ENCODE peak calls at places on chromosome 9, in four cellular contexts. G, E, F and N are unnamed samples. For H3K4me1, the result is how much of the 10 kb centered on the place peaks cover.

GRCh38 chr9:92176068-92176799 is 61.0 kb upstream of the SPTLC1 start:
- DNase-seq in G (no peak), F (no peak), E (no peak), N (no peak)

GRCh38 chr9:13707635-13708410 is 428.3 kb upstream of the MPDZ start:
- DNase-seq in F (no peak), E (peak), G (no peak), N (peak)

GRCh38 chr9:114487607-114488300 is 17.5 kb downstream of the WHRN start:
- DNase-seq in F (no peak), G (peak), E (peak), N (peak)

GRCh38 chr9:2559212-2560152 is 62.1 kb upstream of the VLDLR start:
- DNase-seq in E (peak), F (no peak), G (peak), N (peak)

GRCh38 chr9:109974143-109974917 is 194.3 kb downstream of the PALM2AKAP2 start:
- DNase-seq in G (no peak), E (no peak), F (no peak), N (no peak)

GRCh38 chr9:97906236-97906831 is 16.0 kb downstream of the TRMO start:
- DNase-seq in G (no peak), E (no peak), F (peak), N (no peak)

GRCh38 chr9:2180704-2181103 is 165.6 kb downstream of the SMARCA2 start:
- DNase-seq in E (peak), F (no peak), G (no peak), N (no peak)

GRCh38 chr9:104177003-104177611 is 83.0 kb downstream of the SMC2 start:
- DNase-seq in E (no peak), G (no peak), F (no peak), N (no peak)

GRCh38 chr9:121551985-121552753 is 52.5 kb upstream of the GGTA1 start:
- DNase-seq in F (no peak), G (no peak), E (no peak), N (no peak)

GRCh38 chr9:128946945-128947422 is 419 bp downstream of the DOLK start:
- DNase-seq in F (no peak), G (no peak), E (peak), N (no peak)

GRCh38 chr9:114889802-114890224 is 40.6 kb downstream of the TNFSF8 start:
- DNase-seq in E (no peak), G (peak), F (peak), N (no peak)

GRCh38 chr9:96067004-96067403 is 191.5 kb downstream of the ERCC6L2 start:
- DNase-seq in E (no peak), G (no peak), F (no peak), N (no peak)

GRCh38 chr9:36064448-36065037 is 27.8 kb downstream of the RECK start:
- DNase-seq in F (no peak), E (peak), G (no peak), N (no peak)

GRCh38 chr9:109037946-109038345 is 24.6 kb upstream of the CTNNAL1 start:
- DNase-seq in E (no peak), G (no peak), F (no peak), N (no peak)

GRCh38 chr9:133793471-133793870 is 55.3 kb upstream of the SARDH start:
- DNase-seq in G (no peak), F (no peak), E (no peak), N (no peak)

GRCh38 chr9:25648116-25648515 is 30.1 kb downstream of the TUSC1 start:
- DNase-seq in E (no peak), G (no peak), F (no peak), N (no peak)

GRCh38 chr9:93136693-93137092 is 2.6 kb upstream of the NINJ1 start:
- DNase-seq in E (no peak), F (no peak), G (no peak), N (no peak)

GRCh38 chr9:33106827-33107621 is 30.6 kb upstream of the SMU1 start:
- DNase-seq in E (peak), G (peak), F (no peak), N (no peak)

GRCh38 chr9:80082213-80082612 is 510.4 kb downstream of the TLE4 start:
- DNase-seq in F (no peak), G (no peak), E (no peak), N (no peak)

GRCh38 chr9:70563437-70564204 is 149.2 kb upstream of the KLF9 start:
- DNase-seq in G (no peak), E (peak), F (no peak), N (no peak)

GRCh38 chr9:31390352-31391025 is 994.0 kb upstream of the ACO1 start:
- DNase-seq in F (no peak), G (no peak), E (no peak), N (no peak)

GRCh38 chr9:133118179-133118520 is 2.9 kb downstream of the RALGDS start:
- DNase-seq in G (no peak), E (no peak), F (no peak), N (no peak)

GRCh38 chr9:134390537-134390936 is 64.3 kb downstream of the RXRA start:
- DNase-seq in F (no peak), G (no peak), E (no peak), N (no peak)

GRCh38 chr9:37390759-37391158 is 31.7 kb upstream of the GRHPR start:
- DNase-seq in G (peak), F (no peak), E (no peak), N (no peak)

GRCh38 chr9:2271426-2271825 is 256.3 kb downstream of the SMARCA2 start:
- DNase-seq in F (no peak), G (no peak), E (no peak), N (no peak)

GRCh38 chr9:2459756-2460155 is 161.8 kb upstream of the VLDLR start:
- DNase-seq in E (no peak), F (no peak), G (no peak), N (no peak)

GRCh38 chr9:132896264-132896663 is 17.6 kb downstream of the SPACA9 start:
- DNase-seq in E (no peak), G (no peak), F (no peak), N (no peak)

GRCh38 chr9:109775516-109775915 is 4.5 kb upstream of the PALM2AKAP2 start:
- DNase-seq in F (no peak), E (peak), G (no peak), N (no peak)

GRCh38 chr9:74948897-74949296 is 3.8 kb downstream of the C9orf40 start:
- DNase-seq in F (no peak), G (no peak), E (no peak), N (no peak)

GRCh38 chr9:28999806-29000205 is 1426.5 kb upstream of the C9orf72 start:
- DNase-seq in G (no peak), F (no peak), E (no peak), N (no peak)

GRCh38 chr9:99092643-99093491 is 12.0 kb upstream of the TGFBR1 start:
- DNase-seq in G (no peak), F (no peak), E (no peak), N (no peak)

GRCh38 chr9:88767504-88767790 is 223.8 kb upstream of the S1PR3 start:
- DNase-seq in F (no peak), E (peak), G (no peak), N (no peak)

GRCh38 chr9:136658849-136659535 is 3.7 kb upstream of the EGFL7 start:
- DNase-seq in G (no peak), E (no peak), F (peak), N (no peak)

GRCh38 chr9:136656339-136656738 is 6.4 kb upstream of the EGFL7 start:
- DNase-seq in G (no peak), E (no peak), F (no peak), N (no peak)

GRCh38 chr9:136656795-136657611 is 5.7 kb upstream of the EGFL7 start:
- DNase-seq in F (peak), E (no peak), G (no peak), N (no peak)

GRCh38 chr9:136659861-136660784 is 2.6 kb upstream of the EGFL7 start:
- DNase-seq in E (no peak), G (no peak), F (peak), N (no peak)

DNA sequence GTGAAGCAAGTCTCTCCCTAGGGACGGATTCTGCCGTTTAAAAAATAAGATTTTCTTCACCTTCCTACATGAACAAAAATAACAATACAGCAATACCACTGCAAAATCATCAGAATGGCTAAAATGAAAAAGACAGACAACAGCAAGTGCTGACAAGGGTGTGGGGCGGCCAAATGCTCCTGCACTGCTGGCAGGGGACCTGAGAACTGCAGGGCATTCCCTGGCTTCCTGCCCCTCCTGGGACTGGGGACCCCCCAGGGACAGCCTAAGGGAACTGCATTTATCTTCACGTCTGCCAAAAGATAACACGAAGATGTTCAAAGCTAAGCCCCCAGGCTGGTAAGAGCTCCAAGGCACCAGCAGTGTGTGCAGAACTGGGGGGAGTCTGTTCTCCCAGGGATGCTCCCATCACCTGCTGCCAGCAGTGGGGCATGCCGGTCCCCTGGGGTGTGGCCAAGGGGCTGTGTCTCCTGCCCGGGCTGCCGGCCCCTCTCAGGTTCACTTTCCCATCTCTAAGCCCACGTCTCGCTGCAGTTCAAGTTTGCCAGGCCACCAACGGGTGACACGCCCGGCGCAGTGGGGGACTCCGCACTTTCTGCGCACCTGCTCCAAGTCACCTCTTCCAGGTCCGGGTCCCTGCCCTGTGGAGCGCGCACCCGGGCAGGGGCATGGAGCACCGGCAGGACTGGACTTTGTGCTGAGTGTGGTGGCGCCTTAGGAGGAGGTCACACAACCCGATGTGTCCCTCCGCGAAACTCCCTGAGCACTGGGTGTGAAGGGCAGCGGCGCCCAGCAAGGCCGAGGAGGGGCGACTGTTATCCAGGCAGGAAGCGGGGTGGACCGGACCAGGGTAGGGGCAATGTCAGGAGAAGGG is 4.5 kb upstream of the EGFL7 start:
- DNase-seq in E (no peak), G (no peak), F (peak), N (no peak)
- H3K4me3 ChIP-seq in E (no peak), G (no peak), F (peak), N (no peak)

GRCh38 chr9:116951588-116952433 is 264.7 kb downstream of the TRIM32 start:
- DNase-seq in E (peak), G (no peak), F (no peak), N (peak)

GRCh38 chr9:116953271-116953670 is 266.2 kb downstream of the TRIM32 start:
- DNase-seq in G (no peak), E (no peak), F (no peak), N (no peak)

GRCh38 chr9:116952434-116952805 is 265.3 kb downstream of the TRIM32 start:
- DNase-seq in E (no peak), F (no peak), G (peak), N (no peak)
- H3K27ac ChIP-seq in E (peak), F (no peak), G (no peak), N (peak)

DNA sequence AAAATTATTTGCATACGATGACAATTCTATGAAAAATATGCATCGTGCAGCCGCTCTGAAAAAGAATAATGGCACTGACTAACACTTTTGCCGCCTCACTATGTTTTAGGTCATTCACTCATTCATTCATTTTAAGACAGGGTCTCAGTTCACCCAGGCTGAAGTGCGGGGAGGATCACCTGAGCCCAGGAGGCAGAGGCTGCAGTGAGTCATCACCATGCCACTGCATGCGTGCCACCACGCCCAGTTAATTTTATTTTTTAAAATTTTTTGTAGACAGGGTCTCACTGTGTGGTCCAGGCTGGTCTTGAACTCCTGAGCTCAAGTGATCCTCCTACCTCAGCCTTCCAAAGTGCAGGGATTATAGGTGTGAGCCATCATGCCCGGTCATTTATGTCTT is 37.0 kb downstream of the RAPGEF1 start:
- DNase-seq in E (no peak), F (no peak), G (peak), N (no peak)
- H3K4me1 ChIP-seq in E (under half), F (half or more), G (under half), N (under half)

GRCh38 chr9:112489039-112489546 is 2.5 kb downstream of the KIAA1958 start:
- DNase-seq in F (no peak), E (no peak), G (no peak), N (no peak)
- H3K4me3 ChIP-seq in F (no peak), E (no peak), G (no peak), N (no peak)

GRCh38 chr9:130237763-130238524 is 27.6 kb upstream of the HMCN2 start:
- DNase-seq in E (no peak), G (no peak), F (peak), N (no peak)

GRCh38 chr9:130237071-130237470 is 28.5 kb upstream of the HMCN2 start:
- DNase-seq in E (no peak), F (no peak), G (no peak), N (peak)

GRCh38 chr9:130235558-130236435 is 29.8 kb upstream of the HMCN2 start:
- DNase-seq in E (peak), G (peak), F (peak), N (peak)

GRCh38 chr9:130234340-130235260 is 31.0 kb upstream of the HMCN2 start:
- DNase-seq in E (peak), G (no peak), F (no peak), N (no peak)

DNA sequence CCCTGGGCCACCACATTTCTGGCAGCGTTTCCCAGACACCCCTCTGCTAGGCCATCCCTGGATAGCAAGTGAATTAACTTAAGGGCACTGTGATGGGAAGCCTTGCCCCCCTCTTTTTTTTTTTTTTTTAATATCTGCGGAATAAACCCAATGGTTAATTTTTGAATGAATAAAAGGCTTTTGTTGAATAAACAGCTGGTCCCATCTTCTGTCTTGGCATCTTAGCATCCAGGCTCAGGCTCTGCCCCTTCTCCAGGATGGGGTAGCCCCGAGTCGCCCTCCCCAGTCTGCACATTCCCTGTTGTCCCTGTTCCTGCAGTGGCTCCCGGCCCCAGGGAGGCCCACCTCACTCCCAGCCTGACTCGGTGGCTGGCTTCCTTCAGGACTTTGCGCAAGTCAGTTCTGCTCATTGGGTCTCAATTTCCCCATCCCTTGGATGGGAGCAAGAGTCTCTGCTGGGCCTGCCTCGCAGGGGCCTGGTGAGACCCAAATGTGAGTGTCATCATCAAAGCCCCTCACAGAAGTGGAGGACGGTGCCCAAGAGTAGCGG is 29.0 kb upstream of the HMCN2 start:
- DNase-seq in F (no peak), G (no peak), E (no peak), N (no peak)
- H3K27ac ChIP-seq in F (no peak), G (no peak), E (no peak), N (peak)

GRCh38 chr9:137220317-137221094 is 1.5 kb downstream of the RNF208 start:
- DNase-seq in F (no peak), E (no peak), G (no peak), N (no peak)
- H3K4me1 ChIP-seq in F (under half), E (under half), G (under half), N (under half)

DNA sequence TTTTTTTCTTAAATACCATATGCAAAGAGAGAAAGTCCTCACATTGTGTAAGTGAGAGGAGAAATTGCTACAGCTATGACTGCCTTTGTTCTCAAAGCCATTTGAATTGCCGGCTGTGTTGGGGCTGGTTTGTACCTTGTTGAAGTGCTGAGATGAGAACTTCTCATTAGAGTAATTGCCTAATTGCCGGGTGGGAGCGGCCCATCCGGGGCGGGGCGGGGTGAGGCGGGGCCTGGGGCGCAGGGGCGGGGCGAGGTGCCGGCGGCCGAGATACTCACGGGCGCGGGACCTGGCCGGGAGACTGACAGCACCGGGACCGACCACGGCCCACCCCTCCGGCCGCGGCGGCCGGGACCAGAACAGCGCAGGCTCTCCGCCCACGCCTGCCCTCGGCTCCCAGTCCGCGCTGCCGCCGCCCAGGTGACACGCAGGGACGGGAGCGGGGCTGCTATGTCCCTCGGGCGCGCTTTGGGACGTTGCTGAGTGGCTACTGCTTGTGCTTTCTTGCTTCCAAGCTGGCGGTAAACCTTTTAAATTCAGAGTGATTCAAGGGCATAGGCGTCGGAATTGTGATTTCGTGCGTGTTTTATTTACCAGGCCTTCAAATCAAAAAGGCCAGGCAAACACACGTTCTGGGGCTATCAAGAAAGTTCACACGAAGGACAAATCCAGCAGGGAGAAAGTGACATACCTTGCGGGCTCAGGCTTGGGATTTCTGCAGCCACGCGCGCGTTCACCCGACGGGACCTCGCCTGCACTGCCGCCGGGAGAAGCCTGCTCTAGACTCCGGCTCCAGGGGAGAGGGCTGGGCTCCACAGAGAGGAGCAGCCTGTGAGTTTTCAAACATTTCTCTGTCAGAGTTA is 269.1 kb downstream of the FANCC start:
- DNase-seq in F (peak), G (peak), E (no peak), N (no peak)
- H3K4me3 ChIP-seq in F (peak), G (peak), E (peak), N (peak)